ENCODE peak calls at places on chromosome 15, in five cellular contexts. Y, E, V, Z and R are unnamed samples.

GRCh38 chr15:56989411-56989924 is 71.0 kb downstream of the TCF12 start:
- DNase-seq in Y (no peak), E (no peak), V (no peak), Z (no peak), R (no peak)

GRCh38 chr15:89104172-89104564 is 15.9 kb downstream of the ABHD2 start:
- DNase-seq in E (peak; percentile 69), V (no peak), Y (no peak), Z (no peak), R (peak; percentile 49)

GRCh38 chr15:72859023-72859756 is 75.6 kb upstream of the ADPGK start:
- DNase-seq in Y (no peak), Z (no peak), E (no peak), V (no peak), R (no peak)

GRCh38 chr15:31396881-31397560 is 70.4 kb downstream of the KLF13 start:
- DNase-seq in E (peak; percentile 92), Z (peak; percentile 70), V (peak; percentile 92), Y (peak; percentile 66), R (no peak)

GRCh38 chr15:50786871-50787270 is 21.4 kb upstream of the SPPL2A start:
- DNase-seq in E (peak; percentile 59), V (no peak), Z (peak; percentile 26), Y (no peak), R (no peak)

GRCh38 chr15:25087137-25087536 is 132.3 kb downstream of the SNRPN start:
- DNase-seq in Z (no peak), E (no peak), Y (no peak), V (no peak), R (no peak)

GRCh38 chr15:90885432-90886290 is 1.4 kb downstream of the FES start:
- DNase-seq in V (peak; percentile 85), Y (no peak), Z (peak; percentile 62), E (peak; percentile 68), R (peak; percentile 60)

GRCh38 chr15:36954486-36954885 is 145.9 kb downstream of the MEIS2 start:
- DNase-seq in E (peak; percentile 36), Y (no peak), Z (peak; percentile 17), V (no peak), R (no peak)

GRCh38 chr15:52551762-52552161 is 17.1 kb downstream of the ARPP19 start:
- DNase-seq in Z (no peak), V (no peak), Y (no peak), E (no peak), R (no peak)

GRCh38 chr15:42069496-42070275 is 24.7 kb downstream of the PLA2G4D start:
- DNase-seq in Z (no peak), E (no peak), V (no peak), Y (no peak), R (no peak)

GRCh38 chr15:81176291-81176893 is 20.3 kb upstream of the IL16 start:
- DNase-seq in Y (no peak), V (no peak), Z (no peak), E (peak; percentile 44), R (no peak)

GRCh38 chr15:77607111-77607893 is 25.4 kb downstream of the LINGO1 start:
- DNase-seq in Y (no peak), E (peak; percentile 79), Z (no peak), V (peak; percentile 80), R (no peak)

GRCh38 chr15:62112616-62113593 is 46.1 kb downstream of the C2CD4A start:
- DNase-seq in Z (peak; percentile 84), Y (no peak), V (no peak), E (peak; percentile 94), R (no peak)

GRCh38 chr15:30985081-30985531 is 6.3 kb downstream of the MTMR10 start:
- DNase-seq in E (peak; percentile 34), V (no peak), Y (no peak), Z (no peak), R (no peak)

GRCh38 chr15:98003528-98003927 is 43.0 kb downstream of the ARRDC4 start:
- DNase-seq in Z (peak; percentile 90), Y (no peak), E (no peak), V (no peak), R (no peak)

GRCh38 chr15:33242669-33243191 is 48.2 kb upstream of the FMN1 start:
- DNase-seq in Y (no peak), V (peak; percentile 58), E (peak; percentile 54), Z (peak; percentile 62), R (peak; percentile 18)

GRCh38 chr15:76160426-76161152 is 100.8 kb downstream of the TMEM266 start:
- DNase-seq in Z (no peak), Y (no peak), V (no peak), E (peak; percentile 18), R (no peak)

GRCh38 chr15:38176155-38176554 is 76.5 kb upstream of the SPRED1 start:
- DNase-seq in Z (peak; percentile 73), V (no peak), E (peak; percentile 83), Y (no peak), R (peak; percentile 68)

GRCh38 chr15:101100118-101100517 is 151.7 kb downstream of the CHSY1 start:
- DNase-seq in Y (no peak), V (no peak), E (no peak), Z (no peak), R (no peak)

GRCh38 chr15:77224352-77224751 is 153.4 kb upstream of the TSPAN3 start:
- DNase-seq in Z (no peak), E (no peak), V (peak; percentile 62), Y (no peak), R (peak; percentile 19)

GRCh38 chr15:29821416-29822099 is 710 bp downstream of the TJP1 start:
- DNase-seq in Y (peak; percentile 70), E (peak; percentile 93), V (peak; percentile 87), Z (peak; percentile 84), R (peak; percentile 84)

GRCh38 chr15:29822100-29822684 is at the start of gene TJP1:
- DNase-seq in Z (peak; percentile 87), E (peak; percentile 93), Y (no peak), V (peak; percentile 94), R (peak; percentile 47)

GRCh38 chr15:29820802-29821160 is 1.5 kb downstream of the TJP1 start:
- DNase-seq in V (no peak), Y (no peak), Z (peak; percentile 33), E (peak; percentile 33), R (no peak)

GRCh38 chr15:29825205-29825604 is 2.9 kb upstream of the TJP1 start:
- DNase-seq in Z (peak; percentile 32), V (no peak), E (no peak), Y (no peak), R (peak; percentile 90)

DNA sequence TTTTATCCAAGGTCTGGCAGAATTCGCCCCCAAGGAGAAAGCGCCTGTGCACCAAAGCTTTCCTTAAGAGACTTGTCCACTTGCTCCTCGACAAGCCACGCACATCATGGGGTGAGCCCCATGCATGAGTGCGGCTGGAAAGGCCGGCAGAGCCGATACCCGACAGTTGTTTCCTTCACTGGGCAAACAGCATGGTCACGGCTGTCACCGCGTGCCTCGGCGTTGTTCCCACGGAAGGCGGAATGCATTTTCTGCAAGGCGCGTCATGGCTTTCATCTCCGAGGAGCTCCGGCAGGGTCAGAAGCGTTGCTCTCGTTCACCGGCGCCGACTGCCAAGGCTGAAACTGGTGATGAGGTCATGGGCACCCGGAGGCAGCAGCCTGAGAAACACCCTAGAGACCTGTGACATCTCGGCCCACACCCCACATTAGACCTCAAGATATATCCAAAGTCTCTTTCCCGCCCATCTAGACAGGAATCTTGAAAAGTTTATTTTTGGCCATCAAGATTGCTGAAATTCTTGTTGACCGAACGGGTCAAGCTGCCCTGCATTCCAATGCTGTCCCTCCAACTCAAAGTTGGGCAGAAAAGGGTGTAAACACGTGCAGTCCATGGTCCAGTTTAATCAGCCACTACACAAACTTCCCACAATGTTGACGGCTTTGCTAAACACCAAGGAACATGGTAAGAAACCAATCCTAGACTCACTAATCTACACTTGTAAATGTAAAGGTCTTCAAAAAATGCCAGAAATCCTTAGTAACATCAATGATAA is 604 bp upstream of the TJP1 start:
- DNase-seq in Z (peak; percentile 67), E (peak; percentile 98), V (peak; percentile 31), Y (peak; percentile 52), R (peak; percentile 13)
- TF ChIP-seq EZH2phosphoT487 in Z (no peak), E (no peak), V (no peak), Y (no peak), R (peak; percentile 17)

DNA sequence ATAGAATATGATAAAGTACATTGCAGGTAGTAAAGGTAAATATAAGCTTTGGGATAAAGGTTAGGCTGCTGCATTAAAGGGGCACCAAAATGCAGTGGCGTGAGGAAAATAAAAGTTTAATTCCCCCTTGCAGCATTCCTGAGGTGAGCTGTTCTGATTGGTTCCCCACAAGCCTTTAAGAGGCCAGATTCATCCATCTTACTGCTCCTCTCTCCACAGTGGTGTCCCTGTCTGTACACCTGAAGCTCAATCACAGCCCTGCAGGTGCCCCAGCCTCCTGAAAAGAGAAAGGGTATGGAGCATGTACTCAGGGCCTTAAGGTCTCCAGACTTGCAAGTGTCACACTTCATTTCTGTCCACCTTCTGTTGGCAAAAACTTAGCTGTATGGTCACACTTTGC is 12.6 kb downstream of the LACTB start:
- DNase-seq in E (no peak), V (no peak), Z (no peak), Y (no peak), R (no peak)
- H3K9ac ChIP-seq in E (peak overlapping the region; percentile 23), V (no peak overlapping the region), Z (no peak overlapping the region), Y (no peak overlapping the region), R (no peak overlapping the region)

DNA sequence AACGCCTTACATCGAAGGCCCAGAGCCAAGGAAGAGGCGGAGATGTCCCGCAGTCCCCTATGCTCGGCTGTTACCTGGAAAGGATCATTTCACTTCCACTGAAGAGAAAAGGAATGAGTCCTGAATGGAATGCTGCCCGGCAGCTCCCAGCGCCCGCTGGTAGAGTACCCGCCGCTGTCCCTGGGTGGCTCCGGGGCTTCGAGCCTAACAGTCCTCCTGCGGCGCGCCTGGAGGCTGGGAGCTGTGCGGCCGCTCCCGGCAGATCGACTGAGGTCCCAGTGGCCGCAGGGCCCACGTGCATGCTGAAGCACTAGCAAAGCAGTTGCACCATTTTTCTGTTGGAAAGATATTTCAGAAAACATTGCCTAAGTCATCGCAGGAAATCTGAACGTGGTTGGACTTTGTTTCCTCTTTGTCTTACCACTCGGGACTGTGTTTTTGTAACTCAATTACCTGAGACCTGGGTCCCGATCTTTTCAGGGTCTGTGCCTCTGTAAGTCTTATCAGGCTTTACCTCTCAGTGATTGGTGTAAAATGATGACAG is 984 bp downstream of the RNU6-1 start:
- DNase-seq in Z (peak; percentile 61), Y (no peak), V (peak; percentile 87), E (peak; percentile 69), R (no peak)
- TF ChIP-seq EZH2 in Z (no peak), Y (no peak), V (peak; percentile 51), E (no peak), R (no peak)

DNA sequence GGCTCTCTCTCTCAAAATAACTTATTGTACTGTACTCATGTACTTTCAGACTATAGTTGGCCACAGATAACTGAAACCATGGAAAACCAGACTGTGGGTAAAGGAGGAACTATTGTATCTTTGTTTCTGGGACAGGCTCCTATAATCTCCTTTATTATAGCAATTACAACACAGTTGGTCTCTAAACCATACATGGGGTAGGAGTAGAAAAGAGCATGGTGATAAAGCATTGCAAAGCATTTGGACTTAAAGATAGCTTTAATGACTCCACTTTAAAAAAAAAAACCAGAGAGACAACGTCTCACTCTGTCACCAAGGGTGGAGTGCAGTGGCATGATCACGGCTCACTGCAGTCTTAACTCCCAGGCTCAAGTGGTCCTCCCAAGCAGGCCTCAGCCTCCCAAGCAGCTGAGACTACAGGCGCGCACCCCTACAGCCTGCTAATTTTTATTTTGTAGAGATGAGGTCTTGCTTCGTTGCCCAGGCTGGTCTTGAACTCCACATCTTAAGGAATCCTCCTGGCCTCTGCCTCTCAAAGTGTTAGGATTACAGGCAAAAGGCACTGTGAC is 68.2 kb downstream of the DENND4A start:
- DNase-seq in Z (no peak), V (no peak), E (no peak), Y (no peak), R (no peak)
- TF ChIP-seq EZH2phosphoT487 in Z (no peak), V (no peak), E (no peak), Y (no peak), R (no peak)